ENCODE peak calls at places on chromosome 2, in four cellular contexts. O, E, D and J are unnamed samples.

GRCh38 chr2:168757223-168757622 is 45.2 kb upstream of the NOSTRIN start:
- DNase-seq in E (no peak), D (no peak), O (no peak), J (no peak)

GRCh38 chr2:218959141-218959731 is at the start of gene CDK5R2:
- DNase-seq in O (no peak), E (peak), D (peak), J (peak)

GRCh38 chr2:64062840-64063239 is 43.6 kb upstream of the VPS54 start:
- DNase-seq in O (no peak), D (peak), E (peak), J (no peak)

GRCh38 chr2:238370482-238371372 is 50.4 kb downstream of the TRAF3IP1 start:
- DNase-seq in O (no peak), E (peak), D (peak), J (peak)

GRCh38 chr2:204452464-204453023 is 92.7 kb upstream of the PARD3B start:
- DNase-seq in O (no peak), D (no peak), E (peak), J (no peak)

GRCh38 chr2:225002656-225003045 is 39.6 kb downstream of the DOCK10 start:
- DNase-seq in O (no peak), D (peak), E (peak), J (no peak)

GRCh38 chr2:108548221-108549003 is 14.1 kb downstream of the LIMS1 start:
- DNase-seq in E (no peak), O (no peak), D (no peak), J (no peak)

GRCh38 chr2:73295751-73296400 is 2.5 kb upstream of the EGR4 start:
- DNase-seq in E (peak), O (no peak), D (no peak), J (no peak)

GRCh38 chr2:20526666-20527065 is 79.8 kb downstream of the RHOB start:
- DNase-seq in E (no peak), D (no peak), O (no peak), J (no peak)

GRCh38 chr2:231384970-231385369 is 10.5 kb upstream of the B3GNT7 start:
- DNase-seq in E (peak), O (no peak), D (no peak), J (no peak)

GRCh38 chr2:240820014-240820606 is at the start of gene KIF1A:
- DNase-seq in D (no peak), O (peak), E (no peak), J (peak)

GRCh38 chr2:36404312-36404711 is 48.7 kb downstream of the CRIM1 start:
- DNase-seq in E (peak), O (no peak), D (no peak), J (no peak)

GRCh38 chr2:29063646-29064372 is 10.5 kb downstream of the PCARE start:
- DNase-seq in D (no peak), O (no peak), E (no peak), J (no peak)

GRCh38 chr2:105809099-105809473 is 64.4 kb downstream of the NCK2 start:
- DNase-seq in O (no peak), D (no peak), E (no peak), J (no peak)

GRCh38 chr2:44479127-44479887 is 117.6 kb downstream of the CAMKMT start:
- DNase-seq in O (no peak), D (peak), E (peak), J (peak)

GRCh38 chr2:227719637-227720036 is 1.8 kb upstream of the SLC19A3 start:
- DNase-seq in D (no peak), O (no peak), E (no peak), J (peak)

GRCh38 chr2:25814681-25815080 is 63.6 kb downstream of the ASXL2 start:
- DNase-seq in E (peak), O (no peak), D (no peak), J (no peak)

GRCh38 chr2:204274991-204275390 is 270.3 kb upstream of the PARD3B start:
- DNase-seq in D (no peak), E (no peak), O (no peak), J (peak)

GRCh38 chr2:191296083-191297006 is 51.1 kb downstream of the MYO1B start:
- DNase-seq in D (no peak), E (no peak), O (no peak), J (no peak)

GRCh38 chr2:143026411-143027054 is 102.7 kb upstream of the ARHGAP15 start:
- DNase-seq in O (no peak), D (no peak), E (peak), J (peak)